ENCODE peak calls at places on chromosomes 4 and X, in five cellular contexts. T is esophagus squamous epithelium, W is stomach, S is heart left ventricle, E is OCI-LY7. P is an unnamed sample.
A peak's percentile ranks its signal among the peaks of the same experiment; 100 is the strongest.

GRCh38 chrX:41481264-41482109 is 34.3 kb downstream of the NYX start:
- DNase-seq in S (no peak), T (no peak), W (no peak), E (peak; percentile 48), P (no peak)

GRCh38 chr4:173531085-173531965 is 1.3 kb upstream of the HAND2 start:
- DNase-seq in T (no peak), E (no peak), S (peak; percentile 72), W (no peak), P (no peak)

GRCh38 chr4:152385551-152385950 is 150.3 kb downstream of the FBXW7 start:
- DNase-seq in T (no peak), E (peak; percentile 11), S (no peak), W (no peak), P (no peak)

GRCh38 chrX:53186363-53186762 is 38.6 kb downstream of the KDM5C start:
- DNase-seq in S (no peak), T (no peak), W (no peak), E (no peak), P (no peak)

GRCh38 chr4:119209077-119209476 is 3.4 kb upstream of the USP53 start:
- DNase-seq in S (no peak), W (no peak), T (no peak), E (no peak), P (no peak)

GRCh38 chrX:10208281-10208856 is 51.6 kb downstream of the CLCN4 start:
- DNase-seq in T (no peak), E (no peak), W (no peak), S (no peak), P (no peak)

GRCh38 chrX:2933125-2933900 is 4.2 kb upstream of the ARSD start:
- DNase-seq in E (no peak), T (no peak), S (no peak), W (no peak), P (no peak)

GRCh38 chr4:75985116-75985515 is 5.6 kb downstream of the SDAD1 start:
- DNase-seq in S (no peak), W (no peak), T (no peak), E (no peak), P (no peak)

GRCh38 chrX:149074429-149074828 is 430.7 kb downstream of the IDS start:
- DNase-seq in W (no peak), S (peak; percentile 49), E (peak; percentile 0), T (no peak), P (no peak)

GRCh38 chr4:170090667-170091052 is 904 bp upstream of the AADAT start:
- DNase-seq in E (no peak), S (no peak), W (no peak), T (no peak), P (no peak)

GRCh38 chr4:33272722-33273121 is 2552.6 kb downstream of the PCDH7 start:
- DNase-seq in T (no peak), W (no peak), S (no peak), E (no peak), P (no peak)

GRCh38 chrX:123464709-123465108 is 268.1 kb downstream of the THOC2 start:
- DNase-seq in T (no peak), E (no peak), W (no peak), S (no peak), P (no peak)

GRCh38 chr4:95318483-95318882 is 230.3 kb downstream of the UNC5C start:
- DNase-seq in T (no peak), W (no peak), S (no peak), E (no peak), P (no peak)

GRCh38 chrX:73562458-73562857 is 539 bp upstream of the CHIC1 start:
- DNase-seq in S (no peak), W (no peak), T (no peak), E (peak; percentile 0), P (no peak)

GRCh38 chr4:107036602-107037151 is 564 bp upstream of the DKK2 start:
- DNase-seq in S (peak; percentile 3), E (no peak), T (no peak), W (no peak), P (no peak)

GRCh38 chr4:124097447-124097846 is 615.1 kb downstream of the ANKRD50 start:
- DNase-seq in S (no peak), T (no peak), E (no peak), W (no peak), P (no peak)

GRCh38 chr4:111959202-111959601 is 186.1 kb upstream of the FAM241A start:
- DNase-seq in E (no peak), S (no peak), W (no peak), T (no peak), P (no peak)

GRCh38 chrX:22141061-22141460 is 108.9 kb downstream of the PHEX start:
- DNase-seq in T (no peak), S (no peak), E (no peak), W (no peak), P (no peak)

GRCh38 chrX:22135994-22136684 is 104.0 kb downstream of the PHEX start:
- DNase-seq in S (no peak), W (no peak), E (peak; percentile 40), T (no peak), P (no peak)

GRCh38 chrX:22134681-22135080 is 102.6 kb downstream of the PHEX start:
- DNase-seq in W (no peak), T (no peak), E (no peak), S (no peak), P (no peak)

GRCh38 chrX:22135171-22135711 is 103.1 kb downstream of the PHEX start:
- DNase-seq in S (no peak), E (no peak), T (no peak), W (no peak), P (no peak)

GRCh38 chrX:22136711-22137110 is 104.6 kb downstream of the PHEX start:
- DNase-seq in S (no peak), W (no peak), T (no peak), E (no peak), P (no peak)
- H3K4me1 ChIP-seq in S (no peaks in the 10 kb centered on the region), W (peaks cover 10% of the 10 kb centered on the region), T (peaks cover 30% of the 10 kb centered on the region), E (no peaks in the 10 kb centered on the region), P (no peaks in the 10 kb centered on the region)

GRCh38 chrX:130093271-130093670 is 17.0 kb downstream of the ELF4 start:
- DNase-seq in W (no peak), T (no peak), S (no peak), E (no peak), P (no peak)

GRCh38 chrX:130097507-130098201 is 12.6 kb downstream of the ELF4 start:
- DNase-seq in E (no peak), S (no peak), T (no peak), W (peak; percentile 53), P (no peak)

GRCh38 chrX:130094712-130095111 is 15.6 kb downstream of the ELF4 start:
- DNase-seq in E (no peak), S (no peak), T (no peak), W (no peak), P (no peak)

GRCh38 chrX:130098202-130098552 is 12.1 kb downstream of the ELF4 start:
- DNase-seq in W (no peak), T (no peak), E (no peak), S (no peak), P (no peak)

GRCh38 chrX:130095249-130095648 is 15.0 kb downstream of the ELF4 start:
- DNase-seq in T (no peak), E (no peak), W (no peak), S (no peak), P (no peak)
- H3K4me1 ChIP-seq in T (peaks cover 53% of the 10 kb centered on the region), E (peaks cover 34% of the 10 kb centered on the region), W (peaks cover 46% of the 10 kb centered on the region), S (no peaks in the 10 kb centered on the region), P (peaks cover under 1% of the 10 kb centered on the region)

GRCh38 chr4:8442596-8443358 is 2.2 kb downstream of the TRMT44 start:
- DNase-seq in S (no peak), T (no peak), E (no peak), W (no peak), P (no peak)
- H3K4me1 ChIP-seq in S (peaks cover 17% of the 10 kb centered on the region), T (peaks cover 58% of the 10 kb centered on the region), E (peaks cover 44% of the 10 kb centered on the region), W (peaks cover 56% of the 10 kb centered on the region), P (peaks cover 3% of the 10 kb centered on the region)

GRCh38 chr4:106035204-106035603 is 139.9 kb downstream of the NPNT start:
- DNase-seq in S (no peak), T (no peak), W (no peak), E (no peak), P (no peak)

GRCh38 chr4:106033469-106033868 is 138.2 kb downstream of the NPNT start:
- DNase-seq in W (no peak), E (no peak), S (no peak), T (no peak), P (no peak)

GRCh38 chr4:106034751-106035150 is 139.5 kb downstream of the NPNT start:
- DNase-seq in S (no peak), W (no peak), T (no peak), E (no peak), P (no peak)

GRCh38 chr4:106034205-106034604 is 138.9 kb downstream of the NPNT start:
- DNase-seq in W (no peak), E (no peak), T (no peak), S (no peak), P (no peak)

DNA sequence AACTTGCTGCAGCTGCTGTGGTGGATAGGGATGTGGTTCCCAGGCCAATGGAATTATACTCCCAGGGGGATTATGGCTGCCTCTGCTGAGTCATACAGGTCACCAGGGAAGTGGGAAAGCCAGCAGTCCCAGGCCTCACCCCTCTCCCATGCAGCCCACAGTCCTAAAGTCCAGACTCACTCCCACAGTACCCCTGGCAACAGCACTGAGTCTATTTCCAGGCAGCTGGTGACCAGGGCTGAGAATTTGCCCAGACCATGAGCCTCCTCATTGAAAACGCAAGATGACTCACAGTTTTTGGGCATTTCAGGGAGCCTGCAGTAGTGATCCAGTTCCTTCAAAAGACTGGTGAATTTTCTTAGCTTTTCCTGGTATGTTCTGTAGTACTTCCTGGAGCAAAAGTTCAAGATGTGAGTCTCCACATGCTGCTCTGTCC is 137.6 kb downstream of the NPNT start:
- DNase-seq in S (no peak), T (no peak), E (no peak), W (no peak), P (no peak)
- H3K4me1 ChIP-seq in S (no peaks in the 10 kb centered on the region), T (peaks cover 8% of the 10 kb centered on the region), E (no peaks in the 10 kb centered on the region), W (no peaks in the 10 kb centered on the region), P (peaks cover 3% of the 10 kb centered on the region)

GRCh38 chr4:88251914-88252313 is 32.4 kb downstream of the PPM1K start:
- DNase-seq in E (no peak), W (no peak), T (no peak), S (no peak), P (no peak)
- H3K4me1 ChIP-seq in E (no peaks in the 10 kb centered on the region), W (no peaks in the 10 kb centered on the region), T (no peaks in the 10 kb centered on the region), S (no peaks in the 10 kb centered on the region), P (no peaks in the 10 kb centered on the region)

DNA sequence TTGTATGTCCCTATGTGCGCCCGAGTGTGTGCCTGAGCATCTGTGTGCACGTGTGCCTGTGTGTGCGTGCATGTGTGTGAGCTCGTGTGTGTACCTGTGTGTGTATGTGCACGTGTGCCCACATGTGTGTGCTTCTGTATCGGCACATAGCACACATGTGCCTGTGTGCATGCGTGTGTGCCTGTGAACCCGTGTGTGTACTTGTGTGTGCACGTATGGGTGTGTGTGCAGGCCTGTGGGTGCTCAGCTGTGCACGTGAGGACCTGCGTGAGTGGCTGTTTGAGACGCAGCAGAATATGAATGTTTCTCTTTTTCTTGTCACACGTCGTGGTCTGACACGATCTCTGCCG is 4.3 kb downstream of the AKAP17A start:
- DNase-seq in E (no peak), W (peak; percentile 3), T (no peak), S (no peak), P (no peak)
- H3K4me1 ChIP-seq in E (peaks cover 7% of the 10 kb centered on the region), W (peaks cover 45% of the 10 kb centered on the region), T (peaks cover 47% of the 10 kb centered on the region), S (peaks cover 13% of the 10 kb centered on the region), P (peaks cover 5% of the 10 kb centered on the region)